ENCODE peak calls at places on chromosomes 16 and 17, in eight cellular contexts. U is CD8-positive, alpha-beta T cell; O is thyroid gland; Q is pancreas; E is prostate gland; D is colonic mucosa; L is Panc1; B is heart right ventricle. T is an unnamed sample. For H3K4me1, the result is how much of the 10 kb centered on the place peaks cover.

GRCh38 chr17:80891096-80892018 is 100.3 kb upstream of the CHMP6 start:
- DNase-seq in B (no peak), L (peak), Q (no peak), O (no peak), E (no peak), U (peak), D (no peak), T (no peak)

GRCh38 chr17:75638893-75639292 is 5.7 kb downstream of the SMIM5 start:
- DNase-seq in O (peak), L (no peak), E (no peak), D (no peak), Q (no peak), U (no peak), B (peak), T (peak)

GRCh38 chr17:6124856-6125255 is 54.7 kb downstream of the WSCD1 start:
- DNase-seq in U (no peak), B (no peak), D (no peak), Q (no peak), O (no peak), E (no peak), L (no peak), T (no peak)

GRCh38 chr17:68301438-68301959 is 10.2 kb downstream of the ARSG start:
- DNase-seq in B (no peak), U (no peak), Q (no peak), O (no peak), L (no peak), E (no peak), D (no peak), T (no peak)

GRCh38 chr16:49103298-49103697 is 178.3 kb downstream of the CBLN1 start:
- DNase-seq in B (no peak), O (no peak), U (no peak), Q (no peak), E (no peak), L (no peak), D (no peak), T (no peak)

GRCh38 chr17:10777131-10777805 is 26.6 kb downstream of the TMEM238L start:
- DNase-seq in D (peak), O (no peak), U (no peak), E (no peak), B (no peak), L (no peak), Q (no peak), T (no peak)

GRCh38 chr17:60311186-60311585 is 80.7 kb downstream of the USP32 start:
- DNase-seq in B (no peak), D (no peak), O (no peak), E (no peak), L (no peak), U (no peak), Q (no peak), T (no peak)

GRCh38 chr17:2337152-2337810 is at the start of gene SGSM2:
- DNase-seq in D (peak), O (peak), U (peak), B (peak), Q (peak), E (peak), L (no peak), T (peak)

DNA sequence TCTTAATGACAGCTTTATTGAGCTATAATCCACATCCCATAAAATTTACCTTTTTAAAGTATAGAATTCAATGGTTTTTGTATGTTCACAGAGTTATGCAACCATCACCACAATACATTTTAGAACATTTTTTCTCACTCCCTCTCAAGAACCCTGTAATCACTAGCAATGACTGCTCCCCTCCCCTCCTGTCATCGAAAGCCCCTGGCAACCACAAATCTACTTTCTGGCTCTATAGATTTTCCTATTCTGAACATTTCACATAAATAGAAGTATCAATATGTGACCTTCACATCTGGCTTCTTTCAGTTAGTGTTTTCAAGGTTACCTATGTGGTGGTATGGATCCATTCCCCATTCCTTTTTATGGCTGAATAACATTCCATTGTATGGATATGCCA is 755 bp upstream of the CCR7 start:
- DNase-seq in L (no peak), D (no peak), U (no peak), E (no peak), Q (no peak), O (no peak), B (no peak), T (no peak)
- H3K4me1 ChIP-seq in L (under half), D (under half), U (under half), E (under half), Q (under half), O (under half), B (under half), T (under half)

DNA sequence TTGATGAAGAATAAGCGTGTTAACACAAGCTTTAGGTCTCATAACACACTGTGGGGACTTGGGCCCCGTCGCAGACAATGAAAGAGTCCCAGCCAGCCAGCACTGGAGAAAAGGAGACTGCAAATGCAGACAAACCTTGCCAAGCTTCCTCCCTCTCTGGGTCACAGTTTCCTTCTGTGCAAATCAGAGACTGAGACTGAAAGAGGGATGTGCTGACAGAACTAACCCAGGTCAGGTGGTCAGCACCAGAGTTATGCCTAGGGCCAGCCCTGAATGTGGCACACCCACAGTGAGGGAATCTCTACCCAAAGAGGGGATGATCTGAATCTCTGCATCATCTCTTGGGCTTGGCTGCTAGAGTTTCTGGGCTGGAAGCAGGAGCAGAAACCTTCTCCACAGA is 282.3 kb upstream of the CCL2 start:
- DNase-seq in B (no peak), O (no peak), U (no peak), Q (no peak), E (no peak), L (no peak), D (no peak), T (no peak)
- TF ChIP-seq CTCF in B (no peak), O (no peak), U (no peak), Q (no peak), E (no peak), L (no peak), D (no peak), T (no peak)

DNA sequence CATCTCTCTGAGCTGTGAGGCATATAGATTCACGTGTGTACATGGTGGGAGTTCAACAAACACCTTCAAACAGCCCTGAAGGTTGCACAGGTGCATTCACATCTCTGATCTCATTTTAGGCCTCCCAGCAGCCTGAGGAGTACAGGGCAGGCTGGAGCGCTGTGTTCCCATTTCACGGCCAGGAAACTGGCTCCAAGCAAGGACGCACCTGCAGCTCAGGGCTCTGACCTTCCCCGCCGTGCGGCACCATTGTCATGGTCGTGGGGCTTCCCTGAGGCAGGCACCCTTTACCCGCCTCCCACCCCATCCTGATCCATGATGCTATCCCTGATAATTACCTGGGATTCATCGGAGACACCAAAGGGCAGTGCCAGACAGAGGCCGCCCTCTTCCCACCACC is 4.8 kb upstream of the CD300A start:
- DNase-seq in B (no peak), E (no peak), L (no peak), Q (no peak), U (no peak), O (no peak), D (no peak), T (no peak)
- H3K4me1 ChIP-seq in B (half or more), E (under half), L (under half), Q (under half), U (half or more), O (under half), D (under half), T (under half)

GRCh38 chr16:69937465-69937951 is 13.6 kb upstream of the CLEC18A start:
- DNase-seq in D (no peak), L (no peak), O (no peak), Q (no peak), U (no peak), B (no peak), E (no peak), T (no peak)
- TF ChIP-seq CTCF in D (no peak), L (peak), O (no peak), Q (no peak), U (no peak), B (peak), E (no peak), T (peak)

GRCh38 chr16:2468142-2468724 is 2.9 kb upstream of the NTN3 start:
- DNase-seq in U (no peak), L (no peak), O (peak), E (peak), B (no peak), Q (peak), D (no peak), T (no peak)

GRCh38 chr16:2470234-2470601 is 879 bp upstream of the NTN3 start:
- DNase-seq in U (no peak), D (no peak), E (no peak), B (no peak), Q (no peak), O (no peak), L (no peak), T (no peak)

GRCh38 chr16:2467301-2468141 is 3.6 kb upstream of the NTN3 start:
- DNase-seq in B (peak), D (peak), U (no peak), O (peak), E (peak), L (no peak), Q (peak), T (peak)

GRCh38 chr16:2469399-2470233 is 1.5 kb upstream of the NTN3 start:
- DNase-seq in L (no peak), Q (no peak), D (no peak), E (no peak), O (no peak), U (no peak), B (no peak), T (no peak)

DNA sequence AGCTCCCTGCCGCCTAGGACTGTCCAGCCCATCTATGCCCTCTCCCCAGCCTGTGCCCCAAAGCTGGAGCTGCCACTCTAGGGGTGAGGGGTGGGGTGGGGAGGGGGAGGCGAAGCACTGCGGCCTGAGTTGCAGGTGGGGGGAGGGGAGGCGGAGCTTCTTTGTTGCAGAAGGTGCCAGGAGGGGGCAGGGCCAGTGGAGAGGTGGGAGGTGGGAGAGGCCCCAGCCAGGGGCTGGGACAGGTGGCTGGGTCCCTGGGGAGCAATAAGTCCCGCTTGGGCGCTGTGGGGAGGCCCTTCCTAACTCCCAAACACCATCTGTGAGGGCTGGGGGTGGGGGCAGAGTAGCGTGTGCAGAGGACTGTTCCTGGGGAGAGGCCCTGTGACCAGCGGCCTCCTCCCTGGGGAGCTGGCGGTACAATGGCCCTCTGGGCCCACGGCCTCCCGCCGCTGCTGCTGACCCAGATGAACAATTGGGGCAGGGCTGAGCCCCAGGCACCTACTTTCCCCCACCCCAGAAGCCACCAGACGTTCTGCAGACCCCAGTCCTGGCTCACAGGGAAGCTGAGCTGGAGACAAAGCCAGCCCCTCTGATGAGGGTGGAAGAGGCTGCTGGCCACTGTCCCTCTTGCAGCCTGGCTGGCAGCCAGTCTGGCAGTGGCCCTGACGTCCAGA is 2.2 kb upstream of the NTN3 start:
- DNase-seq in E (no peak), Q (peak), O (peak), L (no peak), U (no peak), B (no peak), D (no peak), T (no peak)
- H3K4me1 ChIP-seq in E (under half), Q (under half), O (under half), L (under half), U (under half), B (under half), D (under half), T (half or more)

DNA sequence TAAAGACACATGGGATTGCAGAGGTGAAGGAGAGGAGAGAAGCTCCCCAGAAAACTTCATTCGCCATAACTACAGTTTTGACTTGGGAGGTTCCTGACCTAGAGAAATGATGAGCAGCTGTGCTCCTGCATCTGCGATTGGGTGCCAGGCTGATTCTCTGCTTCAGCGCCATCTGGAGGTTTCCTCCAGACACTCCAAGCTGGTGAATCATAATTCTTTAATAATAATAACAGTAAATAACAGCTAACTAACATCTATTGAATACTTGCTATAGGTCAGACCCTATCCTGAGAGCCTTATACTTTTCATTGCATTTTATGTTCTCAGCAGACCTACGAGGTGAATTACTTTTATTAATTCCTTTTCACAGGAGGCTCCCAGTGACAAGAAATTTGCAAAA is 575.8 kb downstream of the TOX3 start:
- DNase-seq in L (no peak), U (no peak), B (no peak), D (no peak), O (no peak), Q (no peak), E (no peak), T (no peak)
- TF ChIP-seq CTCF in L (peak), U (no peak), B (no peak), D (no peak), O (no peak), Q (no peak), E (no peak), T (no peak)